ENCODE peak calls at places on chromosomes 6 and 20, in nine cellular contexts. K is KBM-7, S is HT1080, E is T1000, Z is GM13977, R is hippocampal formation, W is osteoblast, L is ELR, J is neuronal stem cell. B is an unnamed sample.

GRCh38 chr6:37126554-37126906 is 43.4 kb upstream of the PIM1 start:
- DNase-seq in W (no peak), E (no peak), R (no peak), K (no peak), L (no peak), S (no peak), Z (no peak), J (no peak), B (no peak)

GRCh38 chr6:156795825-156796224 is 18.6 kb downstream of the ARID1B start:
- DNase-seq in J (no peak), W (no peak), K (no peak), L (no peak), S (no peak), Z (no peak), R (no peak), E (no peak), B (no peak)

GRCh38 chr20:39108746-39109145 is 146.6 kb downstream of the DHX35 start:
- DNase-seq in Z (no peak), K (no peak), W (peak; percentile 80), S (peak; percentile 74), E (no peak), R (no peak), J (no peak), L (peak; percentile 72), B (peak; percentile 45)

GRCh38 chr6:109705258-109705657 is 14.2 kb downstream of the FIG4 start:
- DNase-seq in Z (peak; percentile 53), E (peak; percentile 68), L (peak; percentile 89), S (peak; percentile 83), J (peak; percentile 72), K (peak; percentile 93), W (peak; percentile 80), R (peak; percentile 70), B (no peak)

GRCh38 chr20:7505835-7506221 is 434.4 kb downstream of the HAO1 start:
- DNase-seq in E (no peak), R (no peak), S (no peak), L (no peak), J (no peak), Z (no peak), W (no peak), K (no peak), B (no peak)

GRCh38 chr20:13219327-13220193 is 1.5 kb upstream of the ISM1 start:
- DNase-seq in W (peak; percentile 41), S (no peak), R (no peak), E (no peak), Z (no peak), J (peak; percentile 6), K (no peak), L (no peak), B (no peak)

GRCh38 chr6:69122407-69122773 is 487.3 kb downstream of the ADGRB3 start:
- DNase-seq in E (no peak), W (no peak), Z (no peak), J (no peak), R (no peak), K (no peak), S (no peak), L (no peak), B (no peak)

GRCh38 chr6:19342616-19343015 is 494.6 kb upstream of the ID4 start:
- DNase-seq in K (no peak), E (no peak), R (no peak), W (peak; percentile 23), J (no peak), L (peak; percentile 46), Z (no peak), S (no peak), B (no peak)

GRCh38 chr6:31128093-31128676 is 7.9 kb upstream of the CDSN start:
- DNase-seq in R (peak; percentile 26), W (peak; percentile 90), Z (peak; percentile 80), K (peak; percentile 60), L (peak; percentile 65), J (peak; percentile 57), S (peak; percentile 39), E (no peak), B (no peak)

GRCh38 chr6:69795469-69796080 is 1.2 kb downstream of the LMBRD1 start:
- DNase-seq in W (peak; percentile 39), K (peak; percentile 43), R (no peak), S (no peak), L (no peak), Z (peak; percentile 46), E (no peak), J (no peak), B (no peak)

GRCh38 chr6:551405-551804 is 105.5 kb downstream of the HUS1B start:
- DNase-seq in W (no peak), K (peak; percentile 15), L (peak; percentile 81), S (peak; percentile 37), Z (no peak), R (peak; percentile 28), J (peak; percentile 23), E (no peak), B (peak; percentile 43)

GRCh38 chr20:37297066-37297736 is 7.7 kb downstream of the MANBAL start:
- DNase-seq in L (peak; percentile 43), J (no peak), K (no peak), S (peak; percentile 16), R (no peak), Z (no peak), E (no peak), W (no peak), B (no peak)

GRCh38 chr6:43776799-43777776 is 7.1 kb downstream of the VEGFA start:
- DNase-seq in W (peak; percentile 50), K (no peak), R (no peak), J (no peak), S (no peak), L (no peak), Z (no peak), E (no peak), B (no peak)

GRCh38 chr6:15299430-15300131 is 53.7 kb downstream of the JARID2 start:
- DNase-seq in J (no peak), R (peak; percentile 20), W (peak; percentile 76), S (peak; percentile 41), E (no peak), L (peak; percentile 55), K (peak; percentile 98), Z (peak; percentile 70), B (no peak)

GRCh38 chr20:4091332-4092135 is 76.2 kb upstream of the RNF24 start:
- DNase-seq in S (peak; percentile 66), L (peak; percentile 65), E (no peak), R (no peak), Z (peak; percentile 72), K (peak; percentile 82), J (peak; percentile 56), W (peak; percentile 91), B (no peak)

GRCh38 chr6:122913558-122913957 is 82.5 kb upstream of the CLVS2 start:
- DNase-seq in R (no peak), K (no peak), W (no peak), S (no peak), J (no peak), L (no peak), Z (no peak), E (no peak), B (no peak)

GRCh38 chr6:129280719-129281118 is 397.8 kb downstream of the LAMA2 start:
- DNase-seq in L (no peak), E (no peak), K (no peak), J (no peak), Z (no peak), W (no peak), S (no peak), R (no peak), B (no peak)

GRCh38 chr6:452301-453067 is 60.9 kb downstream of the IRF4 start:
- DNase-seq in E (no peak), S (no peak), L (no peak), Z (no peak), W (no peak), K (no peak), J (no peak), R (peak; percentile 34), B (no peak)

GRCh38 chr6:52233975-52234823 is 10.1 kb downstream of the IL17F start:
- DNase-seq in S (peak; percentile 83), J (peak; percentile 26), E (peak; percentile 50), R (no peak), Z (peak; percentile 49), W (peak; percentile 42), L (peak; percentile 85), K (peak; percentile 49), B (peak; percentile 66)

GRCh38 chr6:135182993-135183531 is 2.0 kb downstream of the MYB start:
- DNase-seq in Z (peak; percentile 80), R (no peak), J (peak; percentile 12), K (peak; percentile 80), S (no peak), W (peak; percentile 80), L (no peak), E (no peak), B (no peak)

GRCh38 chr20:17633221-17633849 is 48.7 kb downstream of the RRBP1 start:
- DNase-seq in S (no peak), W (no peak), J (no peak), K (no peak), Z (no peak), L (no peak), E (no peak), R (no peak), B (no peak)

GRCh38 chr6:106159531-106159940 is 73.4 kb downstream of the PRDM1 start:
- DNase-seq in Z (no peak), W (peak; percentile 92), L (peak; percentile 96), S (peak; percentile 91), E (peak; percentile 43), J (no peak), K (no peak), R (no peak), B (peak; percentile 43)

GRCh38 chr20:63709149-63709527 is 1.3 kb downstream of the ZGPAT start:
- DNase-seq in J (no peak), Z (no peak), K (no peak), S (no peak), R (no peak), W (peak; percentile 51), E (no peak), L (no peak), B (no peak)

GRCh38 chr6:29506446-29507067 is 18.8 kb upstream of the MAS1L start:
- DNase-seq in L (no peak), S (no peak), W (no peak), Z (no peak), J (no peak), K (no peak), E (no peak), R (no peak), B (no peak)

GRCh38 chr20:31570735-31571617 is 34.1 kb upstream of the ID1 start:
- DNase-seq in E (no peak), K (no peak), W (no peak), L (peak; percentile 91), Z (no peak), R (peak; percentile 86), J (no peak), S (no peak), B (no peak)

GRCh38 chr6:15629487-15629886 is 33.3 kb downstream of the DTNBP1 start:
- DNase-seq in W (no peak), Z (no peak), E (no peak), K (no peak), J (no peak), S (no peak), R (no peak), L (no peak), B (no peak)

GRCh38 chr20:63747622-63748355 is 8.2 kb downstream of the SLC2A4RG start:
- DNase-seq in R (no peak), Z (peak; percentile 52), S (no peak), E (no peak), W (peak; percentile 91), L (no peak), K (no peak), J (no peak), B (no peak)

GRCh38 chr6:36755435-36756348 is 58.1 kb downstream of the RAB44 start:
- DNase-seq in S (peak; percentile 96), K (peak; percentile 43), J (no peak), E (no peak), Z (peak; percentile 69), R (no peak), W (peak; percentile 21), L (peak; percentile 97), B (no peak)

GRCh38 chr6:17580518-17581048 is 19.5 kb upstream of the FAM8A1 start:
- DNase-seq in J (no peak), L (peak; percentile 54), Z (no peak), K (no peak), R (no peak), S (no peak), E (peak; percentile 34), W (peak; percentile 70), B (no peak)

GRCh38 chr6:46103437-46103836 is 26.4 kb upstream of the ENPP4 start:
- DNase-seq in Z (no peak), L (no peak), E (no peak), W (no peak), R (no peak), K (no peak), S (no peak), J (no peak), B (no peak)

GRCh38 chr6:26249959-26250805 is 114.8 kb upstream of the BTN3A2 start:
- DNase-seq in L (peak; percentile 92), R (no peak), W (peak; percentile 77), S (no peak), K (no peak), E (peak; percentile 59), J (peak; percentile 73), Z (peak; percentile 55), B (no peak)